ENCODE peak calls at places on chromosomes 7 and 10, in six cellular contexts. A is NCI-H82; B is T-helper 1 cell; E is central memory CD4-positive, alpha-beta T cell; R is CD4-positive, alpha-beta T cell; X is HEK293T. Q is an unnamed sample.

GRCh38 chr7:143222782-143223181 is 945 bp downstream of the TAS2R40 start:
- DNase-seq in X (no peak), A (no peak), R (no peak), E (no peak), B (no peak), Q (no peak)

GRCh38 chr7:70390251-70390650 is 741.7 kb upstream of the GALNT17 start:
- DNase-seq in B (no peak), A (no peak), R (no peak), X (no peak), E (no peak), Q (no peak)

GRCh38 chr10:103040424-103040823 is 122.3 kb downstream of the CNNM2 start:
- DNase-seq in X (no peak), E (no peak), B (no peak), A (no peak), R (no peak), Q (no peak)

GRCh38 chr7:157943561-157943960 is 606.8 kb downstream of the DNAJB6 start:
- DNase-seq in E (no peak), R (no peak), B (no peak), X (no peak), A (no peak), Q (peak; percentile 51)

GRCh38 chr10:130869179-130869841 is 442.2 kb downstream of the TCERG1L start:
- DNase-seq in B (no peak), X (no peak), R (no peak), E (no peak), A (no peak), Q (peak; percentile 55)

GRCh38 chr7:18889436-18889835 is 228.0 kb downstream of the TWIST1 start:
- DNase-seq in B (no peak), A (no peak), E (no peak), R (no peak), X (no peak), Q (no peak)

GRCh38 chr7:95952851-95953250 is 180.5 kb downstream of the DYNC1I1 start:
- DNase-seq in A (no peak), B (no peak), R (no peak), X (no peak), E (no peak), Q (no peak)

GRCh38 chr7:112957901-112958300 is 128.7 kb downstream of the GPR85 start:
- DNase-seq in A (no peak), B (no peak), R (no peak), E (no peak), X (no peak), Q (no peak)

GRCh38 chr7:158321056-158321700 is 266.4 kb downstream of the PTPRN2 start:
- DNase-seq in E (no peak), R (no peak), A (no peak), B (no peak), X (no peak), Q (no peak)

GRCh38 chr10:86749835-86750234 is 6.6 kb upstream of the BMPR1A start:
- DNase-seq in E (no peak), A (no peak), X (no peak), R (no peak), B (no peak), Q (no peak)

GRCh38 chr10:132848951-132849545 is 63.1 kb upstream of the NKX6-2 start:
- DNase-seq in A (no peak), R (no peak), B (no peak), X (no peak), E (no peak), Q (peak; percentile 82)

GRCh38 chr10:93180402-93181040 is 106.8 kb downstream of the CYP26A1 start:
- DNase-seq in A (no peak), X (no peak), E (no peak), B (no peak), R (no peak), Q (no peak)

GRCh38 chr7:100167912-100168323 is 499 bp downstream of the GAL3ST4 start:
- DNase-seq in A (peak; percentile 39), X (no peak), R (no peak), E (no peak), B (no peak), Q (no peak)

GRCh38 chr7:135274495-135275268 is 41.0 kb downstream of the STRA8 start:
- DNase-seq in R (peak; percentile 66), X (peak; percentile 88), E (peak; percentile 40), A (peak; percentile 90), B (peak; percentile 64), Q (no peak)

GRCh38 chr10:62136931-62137330 is 131.7 kb downstream of the RTKN2 start:
- DNase-seq in E (no peak), R (no peak), B (no peak), X (no peak), A (no peak), Q (no peak)

GRCh38 chr10:112265745-112266144 is 17.5 kb upstream of the TECTB start:
- DNase-seq in B (no peak), X (no peak), E (no peak), A (no peak), R (no peak), Q (no peak)

GRCh38 chr7:139708541-139708940 is 69.3 kb downstream of the HIPK2 start:
- DNase-seq in X (no peak), A (no peak), B (no peak), E (no peak), R (no peak), Q (no peak)

GRCh38 chr10:48792687-48793096 is 108.0 kb downstream of the WDFY4 start:
- DNase-seq in E (no peak), A (no peak), R (no peak), X (no peak), B (no peak), Q (no peak)

GRCh38 chr10:132461103-132461682 is 64.2 kb downstream of the PWWP2B start:
- DNase-seq in R (no peak), B (no peak), A (no peak), E (no peak), X (no peak), Q (no peak)

GRCh38 chr7:149071641-149072437 is 18.7 kb downstream of the ZNF786 start:
- DNase-seq in R (peak; percentile 44), B (peak; percentile 43), E (peak; percentile 37), A (peak; percentile 22), X (no peak), Q (no peak)

GRCh38 chr10:78378192-78378591 is 344.5 kb downstream of the RPS24 start:
- DNase-seq in B (no peak), X (no peak), R (no peak), A (no peak), E (no peak), Q (no peak)

Q was measured in mesenteric fat pad.